ENCODE peak calls at places on chromosomes 5 and 9, in five cellular contexts. P is A549, K is bronchial epithelial cell, I is progenitor cell of endocrine pancreas, Y is neural crest cell. U is an unnamed sample.

GRCh38 chr5:81579525-81579924 is 171.4 kb downstream of the SSBP2 start:
- DNase-seq in P (no peak), Y (no peak), I (no peak), K (peak), U (peak)

GRCh38 chr9:120310035-120310434 is 269.9 kb downstream of the CDK5RAP2 start:
- DNase-seq in P (no peak), K (no peak), I (no peak), Y (no peak), U (no peak)

GRCh38 chr5:10825897-10826644 is 65.0 kb upstream of the DAP start:
- DNase-seq in I (no peak), Y (no peak), K (no peak), P (no peak), U (no peak)

GRCh38 chr9:107683566-107683965 is 194.0 kb upstream of the KLF4 start:
- DNase-seq in P (no peak), Y (no peak), I (no peak), K (no peak), U (no peak)

GRCh38 chr9:127452481-127453092 is 1.3 kb downstream of the LRSAM1 start:
- DNase-seq in K (no peak), Y (no peak), P (no peak), I (no peak), U (peak)

GRCh38 chr5:73278693-73279092 is 105.7 kb downstream of the TMEM174 start:
- DNase-seq in P (no peak), I (no peak), K (peak), Y (no peak), U (no peak)

GRCh38 chr9:127833555-127833954 is 20.9 kb downstream of the ENG start:
- DNase-seq in Y (no peak), K (no peak), P (no peak), I (no peak), U (peak)

GRCh38 chr5:157651623-157652376 is 438 bp downstream of the SOX30 start:
- DNase-seq in I (no peak), Y (no peak), P (no peak), K (peak), U (peak)

GRCh38 chr5:163595851-163596399 is 90.5 kb downstream of the MAT2B start:
- DNase-seq in I (no peak), P (no peak), Y (no peak), K (no peak), U (no peak)

GRCh38 chr5:36630201-36630968 is 24.0 kb downstream of the SLC1A3 start:
- DNase-seq in P (no peak), I (no peak), Y (no peak), K (peak), U (no peak)

GRCh38 chr5:54388811-54389210 is 66.7 kb upstream of the HSPB3 start:
- DNase-seq in K (no peak), I (no peak), Y (no peak), P (no peak), U (no peak)

GRCh38 chr5:145829708-145830361 is 5.3 kb downstream of the PRELID2 start:
- DNase-seq in P (no peak), I (no peak), Y (no peak), K (no peak), U (no peak)

GRCh38 chr5:6359534-6359933 is 18.8 kb downstream of the MED10 start:
- DNase-seq in Y (no peak), P (no peak), I (no peak), K (no peak), U (no peak)

GRCh38 chr9:86485359-86485758 is 131.1 kb upstream of the TUT7 start:
- DNase-seq in K (no peak), Y (no peak), P (no peak), I (no peak), U (no peak)

GRCh38 chr5:115934388-115934974 is 27.8 kb upstream of the LVRN start:
- DNase-seq in Y (no peak), I (no peak), K (no peak), P (no peak), U (no peak)
- TF ChIP-seq CTCF in Y (no peak), I (no peak), K (no peak), P (no peak), U (no peak)

DNA sequence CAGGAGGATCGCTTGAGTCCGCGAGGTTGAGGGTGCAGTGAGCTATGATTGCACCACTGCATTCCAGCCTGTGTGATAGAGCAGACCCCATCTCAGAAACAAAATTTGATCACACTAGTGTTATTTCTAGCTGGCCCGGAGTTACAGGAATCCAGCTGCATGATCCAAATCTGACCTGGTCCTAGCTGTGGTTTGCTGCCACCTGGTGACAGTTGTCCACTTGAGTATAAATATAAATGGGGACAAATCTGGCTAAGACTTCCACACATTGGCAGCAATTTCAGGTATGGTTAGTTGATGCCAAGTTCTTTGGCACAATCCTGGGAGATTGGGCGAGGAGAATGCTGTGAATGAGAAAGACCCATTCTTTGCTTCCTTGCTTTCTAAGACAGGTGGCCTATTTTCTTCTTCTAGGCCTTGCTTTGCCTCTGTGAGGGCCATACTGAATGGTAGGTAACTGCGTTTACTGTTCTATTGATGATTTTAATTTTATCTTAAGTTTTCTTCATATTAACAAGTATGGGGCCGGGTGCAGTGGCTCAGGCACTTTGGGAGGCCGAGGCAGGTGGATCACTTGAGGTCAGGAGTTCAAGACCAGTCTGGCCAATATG is 35.4 kb downstream of the UBE2R2 start:
- DNase-seq in P (peak), K (peak), I (no peak), Y (peak), U (peak)
- TF ChIP-seq CTCF in P (peak), K (peak), I (peak), Y (peak), U (peak)

GRCh38 chr9:10858817-10859216 is 246.0 kb upstream of the PTPRD start:
- DNase-seq in P (no peak), K (no peak), I (no peak), Y (no peak), U (no peak)

DNA sequence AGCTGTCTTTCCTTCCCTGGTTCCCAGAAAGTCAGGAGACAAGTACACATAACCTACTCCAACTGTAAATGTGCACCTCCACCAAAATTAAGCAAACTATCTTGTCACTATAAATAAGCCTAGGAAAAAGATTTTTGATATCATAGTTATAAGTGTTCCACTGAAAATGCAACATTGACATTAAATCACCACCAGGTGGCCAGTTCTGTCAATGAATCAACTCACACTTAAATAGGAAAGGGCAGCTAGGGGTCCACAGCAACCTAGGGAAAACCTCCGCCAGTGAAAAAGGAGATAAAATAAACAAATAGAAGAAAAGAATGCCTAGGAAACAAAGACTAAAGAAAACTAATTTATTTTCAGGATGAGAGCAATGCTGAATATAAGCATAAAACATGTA is 243.0 kb upstream of the PTPRD start:
- DNase-seq in I (no peak), Y (no peak), P (peak), K (peak), U (peak)
- TF ChIP-seq CTCF in I (peak), Y (peak), P (no peak), K (peak), U (peak)

DNA sequence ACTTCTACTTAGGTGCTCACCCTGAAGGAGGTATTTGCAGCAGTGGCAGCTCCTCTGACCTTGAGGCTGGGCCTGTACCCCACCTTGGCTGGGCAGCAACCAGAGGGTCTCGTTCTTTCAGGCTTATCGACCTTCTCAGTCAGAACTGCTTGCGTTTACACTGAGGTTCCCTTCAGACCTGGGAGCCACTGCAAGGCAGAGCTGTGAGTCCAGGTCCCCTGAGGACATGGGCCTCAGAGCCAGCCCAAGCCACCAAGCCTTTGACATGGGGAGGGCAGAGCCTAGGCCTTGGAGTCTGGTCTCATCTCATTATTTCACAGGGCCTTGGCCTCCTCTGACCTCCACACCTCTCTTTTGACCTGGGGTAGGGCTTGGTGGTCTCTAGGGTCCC is 13.7 kb downstream of the ACSL6 start:
- DNase-seq in Y (no peak), K (no peak), I (no peak), P (no peak), U (no peak)
- TF ChIP-seq CTCF in Y (no peak), K (no peak), I (no peak), P (no peak), U (no peak)

DNA sequence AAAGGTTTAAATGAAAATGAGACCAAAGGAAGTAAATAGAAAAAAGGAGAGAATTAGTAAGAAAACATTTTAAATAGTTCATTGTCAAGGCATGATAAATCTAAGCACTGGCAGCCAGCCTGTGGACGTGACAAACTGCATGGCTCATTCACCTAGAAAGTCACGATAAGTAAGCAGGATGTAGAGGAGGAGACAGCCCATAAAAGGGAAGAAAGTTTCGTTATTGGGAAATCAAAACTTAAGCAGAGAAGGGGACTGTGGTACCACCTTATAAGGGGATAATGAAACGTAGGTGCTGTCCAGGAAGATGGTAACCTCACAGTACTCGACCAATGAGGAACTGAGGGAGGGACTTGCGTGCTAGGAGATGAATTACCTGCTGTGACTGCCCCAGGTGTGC is 494.5 kb upstream of the GRAMD2B start:
- DNase-seq in Y (no peak), I (no peak), K (peak), P (no peak), U (peak)
- TF ChIP-seq CTCF in Y (no peak), I (no peak), K (no peak), P (no peak), U (no peak)

GRCh38 chr5:7876867-7877266 is 7.9 kb downstream of the MTRR start:
- DNase-seq in I (no peak), K (peak), P (no peak), Y (no peak), U (peak)
- TF ChIP-seq CTCF in I (no peak), K (no peak), P (no peak), Y (no peak), U (no peak)

DNA sequence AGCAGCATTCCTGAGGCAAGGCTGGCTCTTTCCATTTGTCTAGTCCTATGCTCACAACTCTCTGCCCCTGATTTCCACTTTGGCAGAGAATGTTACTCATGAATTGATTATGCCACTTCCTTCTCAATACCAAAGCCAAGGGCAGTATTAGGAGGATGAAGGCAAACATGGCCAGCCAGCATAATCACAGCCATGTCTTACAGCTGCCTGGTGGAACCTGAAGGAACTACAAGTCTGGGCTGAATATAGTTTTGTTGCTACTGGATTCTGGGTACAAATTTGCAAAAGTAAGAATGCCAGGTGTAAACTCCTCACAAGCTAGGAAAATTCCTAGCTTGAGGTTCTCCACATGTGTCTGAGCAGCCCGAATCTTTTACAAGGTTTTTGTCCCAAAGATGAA is 4.2 kb downstream of the SIL1 start:
- DNase-seq in P (peak), Y (no peak), K (no peak), I (no peak), U (peak)
- TF ChIP-seq CTCF in P (no peak), Y (peak), K (peak), I (peak), U (peak)

GRCh38 chr9:28774433-28775029 is 1201.2 kb upstream of the C9orf72 start:
- DNase-seq in Y (no peak), K (peak), I (no peak), P (peak), U (peak)
- TF ChIP-seq CTCF in Y (peak), K (peak), I (peak), P (peak), U (peak)

GRCh38 chr9:22009563-22009867 is 410 bp upstream of the CDKN2B start:
- DNase-seq in Y (no peak), I (no peak), P (no peak), K (no peak), U (no peak)
- TF ChIP-seq CTCF in Y (no peak), I (no peak), P (no peak), K (no peak), U (no peak)

GRCh38 chr9:19922476-19923118 is 133.8 kb upstream of the SLC24A2 start:
- DNase-seq in P (peak), K (peak), I (no peak), Y (no peak), U (peak)
- TF ChIP-seq CTCF in P (peak), K (peak), I (peak), Y (peak), U (peak)